ENCODE peak calls at places on chromosomes 11 and 22, in seven cellular contexts. D, R, K, B, J, X and O are unnamed samples.
A peak's percentile ranks its signal among the peaks of the same experiment; 100 is the strongest.

GRCh38 chr11:102347526-102348331 is 715 bp downstream of the BIRC2 start:
- DNase-seq in D (peak; percentile 13), R (peak; percentile 52), K (peak; percentile 48), B (no peak), J (peak; percentile 12), X (no peak), O (peak; percentile 72)

GRCh38 chr11:48058777-48059176 is 78.4 kb downstream of the PTPRJ start:
- DNase-seq in D (no peak), R (no peak), K (no peak), B (no peak), J (no peak), X (no peak), O (no peak)

GRCh38 chr11:74055938-74056337 is 47.1 kb upstream of the UCP3 start:
- DNase-seq in D (no peak), R (no peak), K (peak; percentile 34), B (peak; percentile 9), J (no peak), X (no peak), O (no peak)

GRCh38 chr11:17883946-17884345 is 128.9 kb downstream of the SERGEF start:
- DNase-seq in D (no peak), R (no peak), K (no peak), B (no peak), J (no peak), X (no peak), O (no peak)

GRCh38 chr11:15692739-15693138 is 578.0 kb downstream of the INSC start:
- DNase-seq in D (no peak), R (no peak), K (no peak), B (no peak), J (no peak), X (no peak), O (no peak)

GRCh38 chr11:9158898-9159391 is 67.5 kb upstream of the SCUBE2 start:
- DNase-seq in D (no peak), R (no peak), K (peak; percentile 70), B (no peak), J (no peak), X (no peak), O (no peak)

GRCh38 chr22:40385041-40385782 is 14.8 kb downstream of the SGSM3 start:
- DNase-seq in D (no peak), R (no peak), K (no peak), B (no peak), J (peak; percentile 17), X (no peak), O (no peak)

GRCh38 chr11:5809122-5809519 is 397 bp downstream of the OR52N2 start:
- DNase-seq in D (peak; percentile 4), R (no peak), K (no peak), B (no peak), J (no peak), X (no peak), O (no peak)

GRCh38 chr11:104487035-104487775 is 323.3 kb upstream of the PDGFD start:
- DNase-seq in D (no peak), R (no peak), K (peak; percentile 47), B (no peak), J (no peak), X (no peak), O (no peak)

GRCh38 chr11:69086152-69086551 is 37.4 kb downstream of the TPCN2 start:
- DNase-seq in D (no peak), R (no peak), K (no peak), B (no peak), J (no peak), X (no peak), O (no peak)

GRCh38 chr11:61149624-61150615 is 11.3 kb downstream of the VPS37C start:
- DNase-seq in D (no peak), R (peak; percentile 13), K (peak; percentile 38), B (no peak), J (peak; percentile 55), X (no peak), O (no peak)

GRCh38 chr11:62708423-62709261 is 1.2 kb downstream of the GNG3 start:
- DNase-seq in D (no peak), R (peak; percentile 88), K (no peak), B (no peak), J (no peak), X (no peak), O (no peak)